ENCODE peak calls at places on chromosomes 16 and 17, in four cellular contexts. B, V, Z and O are unnamed samples.

GRCh38 chr16:2691491-2692248 is 9.3 kb downstream of the KCTD5 start:
- DNase-seq in B (no peak), V (peak), Z (no peak), O (no peak)

GRCh38 chr16:1763521-1764511 is 7.5 kb downstream of the NME3 start:
- DNase-seq in Z (no peak), V (peak), B (no peak), O (no peak)

GRCh38 chr17:18910326-18910725 is 41.6 kb upstream of the SLC5A10 start:
- DNase-seq in B (no peak), Z (no peak), V (no peak), O (no peak)

GRCh38 chr16:86768999-86769398 is 190.7 kb downstream of the FOXL1 start:
- DNase-seq in V (no peak), B (no peak), Z (no peak), O (no peak)

GRCh38 chr17:56136316-56136715 is 17.0 kb upstream of the ANKFN1 start:
- DNase-seq in V (no peak), Z (no peak), B (no peak), O (no peak)

GRCh38 chr17:67019126-67019507 is 25.2 kb upstream of the CACNG1 start:
- DNase-seq in V (no peak), B (no peak), Z (no peak), O (no peak)

GRCh38 chr16:27221576-27222498 is 18.5 kb downstream of the KDM8 start:
- DNase-seq in V (no peak), B (no peak), Z (no peak), O (no peak)

GRCh38 chr16:52603015-52603414 is 56.1 kb upstream of the TOX3 start:
- DNase-seq in V (no peak), B (no peak), Z (no peak), O (no peak)

GRCh38 chr17:58247511-58248363 is 9.4 kb downstream of the LPO start:
- DNase-seq in Z (peak), B (no peak), V (no peak), O (no peak)

GRCh38 chr16:35174006-35174405 is 1714.6 kb downstream of the TP53TG3F start:
- DNase-seq in Z (no peak), V (no peak), B (no peak), O (no peak)

GRCh38 chr16:4852221-4852872 is 5.1 kb downstream of the UBN1 start:
- DNase-seq in Z (no peak), B (no peak), V (no peak), O (no peak)

GRCh38 chr16:4414187-4414909 is 2.0 kb downstream of the CORO7 start:
- DNase-seq in Z (no peak), B (no peak), V (no peak), O (peak)

GRCh38 chr16:65118866-65119265 is 3.0 kb downstream of the CDH11 start:
- DNase-seq in V (no peak), Z (no peak), B (no peak), O (no peak)

GRCh38 chr17:33202011-33202410 is 91.1 kb downstream of the ASIC2 start:
- DNase-seq in Z (no peak), V (no peak), B (no peak), O (no peak)

GRCh38 chr17:40602445-40603443 is 37.5 kb upstream of the CCR7 start:
- DNase-seq in B (no peak), V (no peak), Z (no peak), O (no peak)

GRCh38 chr17:35069311-35069710 is 5.8 kb upstream of the RFFL start:
- DNase-seq in B (no peak), Z (no peak), V (no peak), O (no peak)

GRCh38 chr16:71440669-71441347 is 1.0 kb downstream of the TLE7 start:
- DNase-seq in Z (no peak), V (no peak), B (no peak), O (no peak)

GRCh38 chr16:66660422-66661209 is 35.9 kb downstream of the CMTM4 start:
- DNase-seq in B (peak), V (no peak), Z (no peak), O (no peak)

GRCh38 chr17:35101725-35102124 is 17.9 kb downstream of the RAD51D start:
- DNase-seq in Z (no peak), V (no peak), B (no peak), O (no peak)

GRCh38 chr17:80667462-80668277 is 123.0 kb downstream of the RPTOR start:
- DNase-seq in Z (no peak), V (no peak), B (no peak), O (no peak)

GRCh38 chr16:9521749-9522370 is 430.4 kb downstream of the HAPSTR1 start:
- DNase-seq in B (no peak), Z (no peak), V (no peak), O (no peak)

GRCh38 chr16:75053791-75054555 is 55.1 kb downstream of the ZNRF1 start:
- DNase-seq in V (no peak), Z (no peak), B (peak), O (no peak)

GRCh38 chr17:18158022-18158600 is 25.5 kb upstream of the ALKBH5 start:
- DNase-seq in Z (no peak), V (peak), B (peak), O (no peak)

GRCh38 chr16:30526137-30526822 is at the start of gene ZNF768:
- DNase-seq in Z (no peak), B (no peak), V (no peak), O (no peak)

GRCh38 chr17:80082403-80083135 is 18.8 kb upstream of the GAA start:
- DNase-seq in Z (peak), V (peak), B (peak), O (no peak)

GRCh38 chr16:55471448-55472097 is 7.4 kb upstream of the MMP2 start:
- DNase-seq in Z (no peak), V (no peak), B (no peak), O (peak)

GRCh38 chr17:33986088-33986487 is 269.0 kb upstream of the CCL2 start:
- DNase-seq in B (no peak), V (no peak), Z (no peak), O (no peak)

GRCh38 chr16:75075688-75076268 is 40.8 kb downstream of the LDHD start:
- DNase-seq in B (no peak), V (no peak), Z (no peak), O (no peak)

GRCh38 chr16:59886021-59886420 is 1151.9 kb upstream of the GOT2 start:
- DNase-seq in V (no peak), B (peak), Z (no peak), O (no peak)

GRCh38 chr17:77571562-77571981 is 386.9 kb upstream of the TNRC6C start:
- DNase-seq in B (no peak), V (no peak), Z (no peak), O (no peak)

GRCh38 chr16:70475054-70475871 is 20.9 kb downstream of the FCSK start:
- DNase-seq in V (peak), B (no peak), Z (no peak), O (no peak)

GRCh38 chr17:79027274-79027924 is 3.4 kb downstream of the C1QTNF1 start:
- DNase-seq in V (no peak), Z (no peak), B (peak), O (no peak)

GRCh38 chr16:73996624-73997339 is 299.8 kb upstream of the PSMD7 start:
- DNase-seq in B (no peak), V (no peak), Z (no peak), O (no peak)

GRCh38 chr17:66791337-66791736 is 43.6 kb upstream of the CACNG5 start:
- DNase-seq in B (no peak), Z (peak), V (no peak), O (no peak)

GRCh38 chr16:64019339-64019738 is 1102.5 kb downstream of the CDH11 start:
- DNase-seq in Z (no peak), B (no peak), V (no peak), O (no peak)

GRCh38 chr16:11801481-11802021 is 4.5 kb upstream of the ZC3H7A start:
- DNase-seq in V (no peak), Z (no peak), B (no peak), O (no peak)

GRCh38 chr17:9120471-9120870 is 99.2 kb downstream of the NTN1 start:
- DNase-seq in B (no peak), Z (no peak), V (no peak), O (no peak)

GRCh38 chr16:79381552-79382042 is 218.9 kb downstream of the MAF start:
- DNase-seq in Z (no peak), B (no peak), V (no peak), O (no peak)

GRCh38 chr16:72172105-72173034 is at the start of gene PMFBP1:
- DNase-seq in B (no peak), V (no peak), Z (peak), O (no peak)